ENCODE peak calls at places on chromosome 20, in four cellular contexts. U is SK-N-SH, B is IMR-90, A is HepG2. R is an unnamed sample.

GRCh38 chr20:51116765-51117686 is 94.1 kb upstream of the KCNG1 start:
- DNase-seq in U (no peak), B (peak; percentile 60), A (no peak), R (peak; percentile 20)

GRCh38 chr20:48017504-48017903 is 232.2 kb upstream of the SULF2 start:
- DNase-seq in U (no peak), B (no peak), A (no peak), R (no peak)

GRCh38 chr20:13028001-13028400 is 19.2 kb downstream of the SPTLC3 start:
- DNase-seq in U (no peak), B (no peak), A (no peak), R (no peak)

GRCh38 chr20:17281478-17281877 is 54.6 kb downstream of the PCSK2 start:
- DNase-seq in U (peak; percentile 30), B (peak; percentile 19), A (peak; percentile 64), R (peak; percentile 10)

GRCh38 chr20:13684566-13685222 is 46.0 kb upstream of the TASP1 start:
- DNase-seq in U (no peak), B (no peak), A (no peak), R (peak; percentile 18)

GRCh38 chr20:51092238-51092822 is 69.4 kb upstream of the KCNG1 start:
- DNase-seq in U (no peak), B (no peak), A (no peak), R (no peak)

GRCh38 chr20:6811262-6811661 is 43.8 kb downstream of the BMP2 start:
- DNase-seq in U (no peak), B (no peak), A (no peak), R (no peak)

GRCh38 chr20:57693002-57693582 is 16.7 kb downstream of the PMEPA1 start:
- DNase-seq in U (no peak), B (no peak), A (no peak), R (no peak)

GRCh38 chr20:22055981-22056380 is 350.5 kb downstream of the PAX1 start:
- DNase-seq in U (no peak), B (no peak), A (no peak), R (no peak)

GRCh38 chr20:22048241-22048640 is 342.8 kb downstream of the PAX1 start:
- DNase-seq in U (no peak), B (no peak), A (no peak), R (no peak)

DNA sequence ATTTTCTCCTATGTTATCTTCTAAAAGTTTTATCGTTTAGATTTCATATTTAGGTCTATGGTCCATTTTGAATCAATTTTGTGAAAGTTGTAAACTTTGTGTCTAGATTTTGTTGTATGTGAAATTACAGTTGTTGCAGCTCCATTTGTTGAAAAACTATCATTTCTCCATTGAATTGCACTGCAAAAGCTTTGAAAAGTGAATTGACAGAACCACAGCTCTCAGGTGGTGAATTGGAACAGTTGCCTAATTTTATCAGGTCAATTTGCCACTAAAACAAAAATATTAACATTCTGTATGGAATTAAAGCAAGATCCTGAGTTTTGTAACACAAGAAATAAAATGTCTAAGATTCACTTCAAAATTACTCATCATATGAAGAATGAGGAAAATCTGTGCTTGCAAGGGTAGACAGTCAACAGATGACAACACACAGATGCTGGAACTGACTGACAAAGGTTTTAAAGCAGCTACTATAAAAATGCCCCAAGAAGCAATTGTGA is 346.6 kb downstream of the PAX1 start:
- DNase-seq in U (no peak), B (no peak), A (no peak), R (no peak)
- TF ChIP-seq MXI1 in U (no peak), B (no peak), A (no peak), R (no peak)

GRCh38 chr20:62617711-62618483 is 24.4 kb upstream of the SLCO4A1 start:
- DNase-seq in U (no peak), B (no peak), A (peak; percentile 35), R (no peak)
- TF ChIP-seq MXI1 in U (no peak), B (no peak), A (peak; percentile 29), R (no peak)

DNA sequence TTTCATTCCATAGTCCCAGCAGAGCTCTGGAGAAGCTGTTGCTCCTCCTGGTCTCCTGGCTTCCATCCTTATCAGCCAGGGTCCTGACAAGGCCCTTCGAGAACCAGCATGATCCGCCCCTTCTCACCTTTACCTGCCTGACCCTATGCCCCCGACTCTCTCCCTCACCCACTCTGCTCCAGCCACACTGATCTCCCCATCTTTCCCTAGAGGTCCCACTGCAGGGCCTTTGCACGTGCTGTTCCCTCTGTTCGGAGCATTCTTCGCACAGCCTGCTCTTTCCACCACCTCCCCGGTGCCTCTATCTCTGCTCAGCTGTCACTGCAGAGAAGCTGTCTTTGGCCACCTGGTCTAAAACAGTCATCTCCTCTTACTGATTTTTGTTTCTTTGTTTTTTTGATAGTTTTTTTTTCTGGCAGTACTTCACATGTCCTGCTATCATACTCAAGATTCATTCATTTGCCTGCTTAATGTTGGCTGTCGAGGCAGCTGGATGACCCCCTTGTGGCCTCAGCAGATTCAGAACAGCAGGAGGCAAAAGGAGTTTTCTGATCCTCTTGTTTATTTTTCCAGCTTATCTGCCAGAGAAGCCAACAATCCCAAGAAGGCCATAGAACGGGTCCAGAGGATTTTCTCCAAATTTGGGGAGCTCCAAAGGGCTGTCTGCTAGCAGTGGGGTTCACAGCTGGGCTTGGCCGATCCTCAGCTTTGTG is 1.6 kb upstream of the PTGIS start:
- DNase-seq in U (no peak), B (peak; percentile 57), A (no peak), R (no peak)
- TF ChIP-seq MXI1 in U (no peak), B (no peak), A (no peak), R (no peak)

GRCh38 chr20:3209023-3209945 is at the start of gene ITPA:
- DNase-seq in U (peak; percentile 89), B (peak; percentile 20), A (peak; percentile 75), R (peak; percentile 68)
- TF ChIP-seq MXI1 in U (peak; percentile 98), B (peak; percentile 96), A (peak; percentile 96), R (no peak)